ENCODE peak calls at places on chromosome 22, in seven cellular contexts. One of them, this sample, is unnamed.

GRCh38 chr22:19058713-19059451 is 63.3 kb downstream of the DGCR2 start:
- DNase-seq in K562: no peak
- DNase-seq in OCI-LY7: no peak
- DNase-seq in heart left ventricle: no peak
- DNase-seq in GM23338: no peak
- DNase-seq in tibial nerve: no peak
- DNase-seq in CD8-positive, alpha-beta T cell: no peak
- DNase-seq in this sample: no peak

GRCh38 chr22:36541831-36542391 is 12.9 kb upstream of the EIF3D start:
- DNase-seq in heart left ventricle: no peak
- DNase-seq in CD8-positive, alpha-beta T cell: no peak
- DNase-seq in tibial nerve: no peak
- DNase-seq in GM23338: no peak
- DNase-seq in OCI-LY7: no peak
- DNase-seq in K562: peak; percentile 56
- DNase-seq in this sample: no peak

GRCh38 chr22:44180706-44181032 is at the start of gene PARVG:
- DNase-seq in heart left ventricle: no peak
- DNase-seq in tibial nerve: no peak
- DNase-seq in K562: no peak
- DNase-seq in CD8-positive, alpha-beta T cell: peak; percentile 61
- DNase-seq in OCI-LY7: peak; percentile 31
- DNase-seq in GM23338: peak; percentile 70
- DNase-seq in this sample: no peak

GRCh38 chr22:35378547-35379078 is 2.3 kb upstream of the HMOX1 start:
- DNase-seq in K562: no peak
- DNase-seq in CD8-positive, alpha-beta T cell: no peak
- DNase-seq in heart left ventricle: no peak
- DNase-seq in tibial nerve: no peak
- DNase-seq in OCI-LY7: no peak
- DNase-seq in GM23338: no peak
- DNase-seq in this sample: no peak

GRCh38 chr22:49235463-49236300 is 592.0 kb downstream of the BRD1 start:
- DNase-seq in tibial nerve: no peak
- DNase-seq in GM23338: no peak
- DNase-seq in CD8-positive, alpha-beta T cell: no peak
- DNase-seq in OCI-LY7: no peak
- DNase-seq in K562: no peak
- DNase-seq in heart left ventricle: no peak
- DNase-seq in this sample: no peak

GRCh38 chr22:48485144-48486135 is 1342.2 kb downstream of the BRD1 start:
- DNase-seq in OCI-LY7: no peak
- DNase-seq in tibial nerve: no peak
- DNase-seq in GM23338: no peak
- DNase-seq in CD8-positive, alpha-beta T cell: no peak
- DNase-seq in K562: no peak
- DNase-seq in heart left ventricle: peak; percentile 13
- DNase-seq in this sample: no peak

GRCh38 chr22:45164217-45165123 is 745 bp downstream of the NUP50 start:
- DNase-seq in GM23338: peak; percentile 45
- DNase-seq in heart left ventricle: peak; percentile 35
- DNase-seq in OCI-LY7: peak; percentile 38
- DNase-seq in tibial nerve: no peak
- DNase-seq in K562: peak; percentile 48
- DNase-seq in CD8-positive, alpha-beta T cell: peak; percentile 54
- DNase-seq in this sample: no peak

GRCh38 chr22:43275545-43275981 is 67.6 kb downstream of the SCUBE1 start:
- DNase-seq in tibial nerve: no peak
- DNase-seq in CD8-positive, alpha-beta T cell: no peak
- DNase-seq in OCI-LY7: no peak
- DNase-seq in K562: peak; percentile 51
- DNase-seq in GM23338: peak; percentile 58
- DNase-seq in heart left ventricle: no peak
- DNase-seq in this sample: no peak

GRCh38 chr22:35212020-35212419 is 45.3 kb upstream of the HMGXB4 start:
- DNase-seq in CD8-positive, alpha-beta T cell: no peak
- DNase-seq in heart left ventricle: no peak
- DNase-seq in tibial nerve: no peak
- DNase-seq in GM23338: no peak
- DNase-seq in K562: peak; percentile 87
- DNase-seq in OCI-LY7: no peak
- DNase-seq in this sample: no peak

GRCh38 chr22:41369837-41370236 is 11.9 kb upstream of the TEF start:
- DNase-seq in tibial nerve: no peak
- DNase-seq in CD8-positive, alpha-beta T cell: no peak
- DNase-seq in GM23338: no peak
- DNase-seq in K562: no peak
- DNase-seq in heart left ventricle: no peak
- DNase-seq in OCI-LY7: no peak
- DNase-seq in this sample: no peak

GRCh38 chr22:41367680-41368542 is 13.8 kb upstream of the TEF start:
- DNase-seq in GM23338: peak; percentile 45
- DNase-seq in heart left ventricle: peak; percentile 66
- DNase-seq in tibial nerve: peak; percentile 52
- DNase-seq in CD8-positive, alpha-beta T cell: no peak
- DNase-seq in OCI-LY7: no peak
- DNase-seq in K562: no peak
- DNase-seq in this sample: no peak

GRCh38 chr22:41368543-41368817 is 13.3 kb upstream of the TEF start:
- DNase-seq in K562: no peak
- DNase-seq in CD8-positive, alpha-beta T cell: no peak
- DNase-seq in GM23338: no peak
- DNase-seq in heart left ventricle: no peak
- DNase-seq in OCI-LY7: no peak
- DNase-seq in tibial nerve: no peak
- DNase-seq in this sample: no peak

GRCh38 chr22:41367039-41367679 is 14.6 kb upstream of the TEF start:
- DNase-seq in heart left ventricle: peak; percentile 98
- DNase-seq in CD8-positive, alpha-beta T cell: no peak
- DNase-seq in tibial nerve: peak; percentile 89
- DNase-seq in K562: peak; percentile 93
- DNase-seq in GM23338: peak; percentile 58
- DNase-seq in OCI-LY7: no peak
- DNase-seq in this sample: peak; percentile 51

GRCh38 chr22:41369089-41369745 is 12.5 kb upstream of the TEF start:
- DNase-seq in GM23338: no peak
- DNase-seq in OCI-LY7: no peak
- DNase-seq in K562: no peak
- DNase-seq in tibial nerve: no peak
- DNase-seq in CD8-positive, alpha-beta T cell: no peak
- DNase-seq in heart left ventricle: no peak
- DNase-seq in this sample: no peak
- H3K4me1 ChIP-seq in GM23338: peaks cover 16% of the 10 kb centered on the region
- H3K4me1 ChIP-seq in OCI-LY7: no peaks in the 10 kb centered on the region
- H3K4me1 ChIP-seq in K562: peaks cover 38% of the 10 kb centered on the region
- H3K4me1 ChIP-seq in tibial nerve: peaks cover 18% of the 10 kb centered on the region
- H3K4me1 ChIP-seq in CD8-positive, alpha-beta T cell: peaks cover 8% of the 10 kb centered on the region
- H3K4me1 ChIP-seq in heart left ventricle: peaks cover 10% of the 10 kb centered on the region
- H3K4me1 ChIP-seq in this sample: peaks cover 10% of the 10 kb centered on the region

DNA sequence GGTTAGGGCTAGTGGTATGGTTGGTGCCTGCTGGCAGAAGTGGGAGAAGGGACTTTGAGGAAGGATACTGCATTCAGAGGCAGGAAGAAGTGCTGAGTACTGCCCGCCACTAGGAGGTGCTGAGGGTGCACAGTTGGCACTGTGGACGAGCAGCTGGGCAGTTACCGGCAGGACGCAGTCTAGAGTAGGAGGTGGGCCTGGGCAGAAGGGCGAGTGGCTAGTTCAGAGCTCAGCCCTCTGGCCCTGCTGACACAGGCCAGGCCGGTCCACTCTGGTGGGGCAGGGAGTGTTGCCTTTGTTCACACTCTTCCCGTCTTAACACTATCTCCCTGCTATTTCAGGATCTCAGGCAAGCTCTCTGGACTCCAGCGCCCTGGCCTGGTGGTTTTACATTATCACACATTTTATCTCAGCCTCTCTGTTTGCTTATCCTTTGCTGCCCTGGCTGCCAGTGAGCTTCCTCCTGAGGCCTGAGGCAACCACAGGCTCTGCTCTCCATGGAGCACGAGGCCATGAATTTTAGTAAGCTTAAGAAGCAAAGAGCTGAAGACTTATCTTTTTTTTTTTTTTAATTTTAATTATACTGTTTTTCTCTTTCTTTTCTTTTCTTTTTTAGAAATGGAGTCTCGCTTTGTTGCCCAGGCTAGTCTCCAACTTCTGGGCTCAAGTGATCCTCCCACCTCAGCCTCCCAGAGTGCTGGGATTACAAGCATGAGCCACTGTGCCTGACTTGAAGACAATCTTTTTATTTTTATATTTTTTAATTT is 26.9 kb downstream of the SNAP29 start:
- DNase-seq in heart left ventricle: peak; percentile 81
- DNase-seq in tibial nerve: peak; percentile 67
- DNase-seq in K562: peak; percentile 98
- DNase-seq in CD8-positive, alpha-beta T cell: peak; percentile 38
- DNase-seq in GM23338: peak; percentile 92
- DNase-seq in OCI-LY7: peak; percentile 36
- DNase-seq in this sample: peak; percentile 47
- H3K4me3 ChIP-seq in heart left ventricle: no peak overlapping the region
- H3K4me3 ChIP-seq in tibial nerve: no peak overlapping the region
- H3K4me3 ChIP-seq in K562: no peak overlapping the region
- H3K4me3 ChIP-seq in CD8-positive, alpha-beta T cell: no peak overlapping the region
- H3K4me3 ChIP-seq in GM23338: no peak overlapping the region
- H3K4me3 ChIP-seq in OCI-LY7: no peak overlapping the region
- H3K4me3 ChIP-seq in this sample: no peak overlapping the region

GRCh38 chr22:24576793-24577192 is 16.1 kb downstream of the LRRC75B start:
- DNase-seq in heart left ventricle: no peak
- DNase-seq in K562: no peak
- DNase-seq in GM23338: no peak
- DNase-seq in OCI-LY7: no peak
- DNase-seq in tibial nerve: no peak
- DNase-seq in CD8-positive, alpha-beta T cell: no peak
- DNase-seq in this sample: no peak
- H3K4me1 ChIP-seq in heart left ventricle: no peaks in the 10 kb centered on the region
- H3K4me1 ChIP-seq in K562: no peaks in the 10 kb centered on the region
- H3K4me1 ChIP-seq in GM23338: no peaks in the 10 kb centered on the region
- H3K4me1 ChIP-seq in OCI-LY7: no peaks in the 10 kb centered on the region
- H3K4me1 ChIP-seq in tibial nerve: no peaks in the 10 kb centered on the region
- H3K4me1 ChIP-seq in CD8-positive, alpha-beta T cell: no peaks in the 10 kb centered on the region
- H3K4me1 ChIP-seq in this sample: peaks cover 7% of the 10 kb centered on the region

GRCh38 chr22:29480262-29480511 is 169 bp downstream of the NEFH start:
- DNase-seq in CD8-positive, alpha-beta T cell: no peak
- DNase-seq in tibial nerve: no peak
- DNase-seq in OCI-LY7: no peak
- DNase-seq in GM23338: no peak
- DNase-seq in K562: no peak
- DNase-seq in heart left ventricle: no peak
- DNase-seq in this sample: no peak

GRCh38 chr22:29478326-29479276 is 1.4 kb upstream of the NEFH start:
- DNase-seq in OCI-LY7: no peak
- DNase-seq in K562: peak; percentile 53
- DNase-seq in GM23338: peak; percentile 71
- DNase-seq in heart left ventricle: no peak
- DNase-seq in CD8-positive, alpha-beta T cell: no peak
- DNase-seq in tibial nerve: no peak
- DNase-seq in this sample: peak; percentile 65

GRCh38 chr22:29479417-29480261 is at the start of gene NEFH:
- DNase-seq in GM23338: peak; percentile 48
- DNase-seq in K562: peak; percentile 49
- DNase-seq in tibial nerve: no peak
- DNase-seq in CD8-positive, alpha-beta T cell: no peak
- DNase-seq in OCI-LY7: no peak
- DNase-seq in heart left ventricle: no peak
- DNase-seq in this sample: no peak

GRCh38 chr22:29476116-29476515 is 3.9 kb upstream of the NEFH start:
- DNase-seq in OCI-LY7: no peak
- DNase-seq in GM23338: peak; percentile 28
- DNase-seq in K562: no peak
- DNase-seq in CD8-positive, alpha-beta T cell: no peak
- DNase-seq in heart left ventricle: no peak
- DNase-seq in tibial nerve: no peak
- DNase-seq in this sample: no peak

GRCh38 chr22:29477919-29478318 is 2.1 kb upstream of the NEFH start:
- DNase-seq in OCI-LY7: no peak
- DNase-seq in K562: peak; percentile 34
- DNase-seq in heart left ventricle: no peak
- DNase-seq in CD8-positive, alpha-beta T cell: no peak
- DNase-seq in tibial nerve: no peak
- DNase-seq in GM23338: peak; percentile 54
- DNase-seq in this sample: no peak
- H3K4me3 ChIP-seq in OCI-LY7: no peak overlapping the region
- H3K4me3 ChIP-seq in K562: no peak overlapping the region
- H3K4me3 ChIP-seq in heart left ventricle: no peak overlapping the region
- H3K4me3 ChIP-seq in CD8-positive, alpha-beta T cell: no peak overlapping the region
- H3K4me3 ChIP-seq in tibial nerve: no peak overlapping the region
- H3K4me3 ChIP-seq in GM23338: peak overlapping the region; percentile 65
- H3K4me3 ChIP-seq in this sample: no peak overlapping the region

GRCh38 chr22:27543460-27543859 is 258.1 kb downstream of the MN1 start:
- DNase-seq in GM23338: no peak
- DNase-seq in CD8-positive, alpha-beta T cell: no peak
- DNase-seq in tibial nerve: no peak
- DNase-seq in heart left ventricle: no peak
- DNase-seq in OCI-LY7: no peak
- DNase-seq in K562: no peak
- DNase-seq in this sample: no peak

GRCh38 chr22:27545071-27545470 is 256.5 kb downstream of the MN1 start:
- DNase-seq in OCI-LY7: no peak
- DNase-seq in heart left ventricle: no peak
- DNase-seq in K562: no peak
- DNase-seq in GM23338: no peak
- DNase-seq in CD8-positive, alpha-beta T cell: no peak
- DNase-seq in tibial nerve: no peak
- DNase-seq in this sample: no peak

GRCh38 chr22:27540247-27540646 is 261.3 kb downstream of the MN1 start:
- DNase-seq in OCI-LY7: no peak
- DNase-seq in CD8-positive, alpha-beta T cell: no peak
- DNase-seq in K562: no peak
- DNase-seq in GM23338: no peak
- DNase-seq in heart left ventricle: no peak
- DNase-seq in tibial nerve: no peak
- DNase-seq in this sample: no peak

GRCh38 chr22:27541831-27542230 is 259.7 kb downstream of the MN1 start:
- DNase-seq in K562: no peak
- DNase-seq in heart left ventricle: no peak
- DNase-seq in OCI-LY7: no peak
- DNase-seq in tibial nerve: no peak
- DNase-seq in CD8-positive, alpha-beta T cell: no peak
- DNase-seq in GM23338: no peak
- DNase-seq in this sample: no peak

DNA sequence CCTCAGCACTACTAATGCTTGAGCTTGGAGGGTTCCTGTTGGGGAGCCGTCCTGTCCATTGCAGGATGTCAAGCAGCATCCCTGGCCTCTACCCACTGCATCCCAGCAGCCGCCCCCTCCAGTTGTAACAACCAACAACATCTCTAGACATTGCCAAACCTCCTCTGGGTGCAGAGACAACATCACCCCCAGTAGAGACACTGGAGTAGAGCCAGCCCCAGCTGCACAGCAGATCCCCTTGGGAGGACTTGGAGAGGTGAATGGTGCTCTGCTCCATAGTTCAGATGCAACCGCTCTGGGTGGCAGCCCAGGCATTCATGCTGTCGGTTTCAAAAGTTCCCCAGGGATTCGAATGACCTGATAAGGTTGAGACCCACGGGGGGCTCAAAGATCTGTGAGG is 259.0 kb downstream of the MN1 start:
- DNase-seq in CD8-positive, alpha-beta T cell: no peak
- DNase-seq in heart left ventricle: no peak
- DNase-seq in OCI-LY7: no peak
- DNase-seq in GM23338: no peak
- DNase-seq in tibial nerve: no peak
- DNase-seq in K562: no peak
- DNase-seq in this sample: no peak
- H3K4me1 ChIP-seq in CD8-positive, alpha-beta T cell: no peaks in the 10 kb centered on the region
- H3K4me1 ChIP-seq in heart left ventricle: peaks cover 2% of the 10 kb centered on the region
- H3K4me1 ChIP-seq in OCI-LY7: no peaks in the 10 kb centered on the region
- H3K4me1 ChIP-seq in GM23338: peaks cover 13% of the 10 kb centered on the region
- H3K4me1 ChIP-seq in tibial nerve: no peaks in the 10 kb centered on the region
- H3K4me1 ChIP-seq in K562: no peaks in the 10 kb centered on the region
- H3K4me1 ChIP-seq in this sample: no peaks in the 10 kb centered on the region

This sample was measured in HAP-1.